ENCODE peak calls at places on chromosomes 7 and 10, in five cellular contexts. S is SK-N-SH, Y is HepG2, H is GM12878, O is K562. N is an unnamed sample.

GRCh38 chr10:91409069-91409868 is 875 bp upstream of the HECTD2 start:
- DNase-seq in S (peak), H (no peak), O (peak), Y (peak), N (no peak)

GRCh38 chr7:155136619-155137243 is 66.6 kb downstream of the HTR5A start:
- DNase-seq in H (no peak), Y (no peak), S (no peak), O (no peak), N (no peak)

GRCh38 chr10:123240250-123240649 is 86.0 kb downstream of the BUB3 start:
- DNase-seq in O (no peak), Y (no peak), S (no peak), H (no peak), N (no peak)

GRCh38 chr7:27870595-27870994 is 130.6 kb downstream of the TAX1BP1 start:
- DNase-seq in S (no peak), O (no peak), Y (no peak), H (no peak), N (no peak)

GRCh38 chr10:103395754-103396066 is 565 bp downstream of the ATP5MK start:
- DNase-seq in Y (no peak), S (no peak), H (no peak), O (peak), N (no peak)

GRCh38 chr10:101226888-101227736 is 2.2 kb downstream of the LBX1 start:
- DNase-seq in H (no peak), S (peak), O (no peak), Y (no peak), N (no peak)

GRCh38 chr7:92910976-92911375 is 74.6 kb upstream of the CDK6 start:
- DNase-seq in H (no peak), S (no peak), O (no peak), Y (no peak), N (no peak)

GRCh38 chr10:129949411-129950335 is 14.4 kb downstream of the EBF3 start:
- DNase-seq in Y (no peak), S (peak), H (no peak), O (no peak), N (no peak)

GRCh38 chr10:59285073-59285472 is 77.3 kb downstream of the FAM13C start:
- DNase-seq in O (no peak), Y (no peak), S (no peak), H (no peak), N (no peak)

GRCh38 chr7:40469481-40469880 is 334.7 kb downstream of the SUGCT start:
- DNase-seq in H (no peak), O (no peak), Y (no peak), S (no peak), N (no peak)

GRCh38 chr7:32164341-32164996 is 94.3 kb upstream of the PDE1C start:
- DNase-seq in Y (peak), O (peak), S (peak), H (no peak), N (no peak)

GRCh38 chr7:27921081-27921836 is 181.3 kb downstream of the TAX1BP1 start:
- DNase-seq in Y (peak), H (peak), O (peak), S (peak), N (peak)

GRCh38 chr7:117269417-117269816 is 53.4 kb downstream of the WNT2 start:
- DNase-seq in S (no peak), O (no peak), Y (no peak), H (no peak), N (no peak)

GRCh38 chr10:116756277-116756676 is 13.9 kb upstream of the HSPA12A start:
- DNase-seq in Y (no peak), O (no peak), H (no peak), S (no peak), N (no peak)

GRCh38 chr7:94012748-94013147 is 8.6 kb upstream of the BET1 start:
- DNase-seq in Y (no peak), O (no peak), H (no peak), S (peak), N (no peak)

GRCh38 chr7:131404226-131404911 is 76.7 kb downstream of the MKLN1 start:
- DNase-seq in S (no peak), Y (peak), O (no peak), H (no peak), N (no peak)

GRCh38 chr10:75772153-75772887 is 340.9 kb downstream of the LRMDA start:
- DNase-seq in Y (no peak), S (no peak), H (no peak), O (no peak), N (peak)

GRCh38 chr7:142563470-142563869 is 185.8 kb upstream of the PRSS1 start:
- DNase-seq in S (no peak), O (no peak), H (no peak), Y (no peak), N (no peak)

GRCh38 chr7:102129636-102130370 is 156.9 kb upstream of the SH2B2 start:
- DNase-seq in H (no peak), S (no peak), Y (no peak), O (no peak), N (no peak)

GRCh38 chr10:17475661-17476060 is 21.3 kb upstream of the ST8SIA6 start:
- DNase-seq in S (no peak), H (no peak), O (no peak), Y (no peak), N (no peak)

GRCh38 chr10:17483079-17483478 is 28.7 kb upstream of the ST8SIA6 start:
- DNase-seq in O (no peak), Y (no peak), H (no peak), S (no peak), N (no peak)

GRCh38 chr10:17476073-17476472 is 21.7 kb upstream of the ST8SIA6 start:
- DNase-seq in S (no peak), Y (no peak), O (no peak), H (peak), N (no peak)

GRCh38 chr10:17479822-17480221 is 25.4 kb upstream of the ST8SIA6 start:
- DNase-seq in Y (no peak), O (no peak), S (no peak), H (peak), N (no peak)

DNA sequence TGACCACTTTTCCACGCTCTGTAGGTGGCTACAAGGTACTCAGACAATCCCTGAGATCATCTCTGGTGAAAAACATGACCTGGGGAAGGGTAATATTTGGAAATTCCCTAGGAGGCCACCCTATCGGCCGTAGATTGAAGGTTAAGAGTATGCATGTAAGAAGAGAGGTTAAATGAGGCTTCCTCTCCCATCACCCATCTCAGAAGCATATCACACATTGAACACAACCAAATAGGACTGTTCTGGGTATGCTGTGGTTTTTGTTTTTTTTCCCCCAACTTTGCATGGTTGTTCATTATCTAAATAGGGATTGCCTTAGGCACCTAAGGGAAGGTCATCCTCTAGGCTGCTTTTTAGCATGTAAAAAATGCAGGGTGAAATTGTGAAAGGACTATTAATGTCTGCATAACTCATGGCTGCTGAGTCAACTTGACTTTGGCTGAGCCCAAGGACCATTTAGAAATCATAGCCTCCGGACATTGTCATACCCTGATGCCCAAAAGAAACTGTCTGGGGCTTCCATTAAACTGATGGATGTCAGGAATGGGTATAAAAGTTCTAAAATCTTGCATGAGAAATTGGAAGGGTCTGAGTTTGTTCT is 24.7 kb upstream of the ST8SIA6 start:
- DNase-seq in S (no peak), O (no peak), Y (no peak), H (no peak), N (no peak)
- TF ChIP-seq REST in S (no peak), O (no peak), Y (no peak), H (no peak), N (no peak)

DNA sequence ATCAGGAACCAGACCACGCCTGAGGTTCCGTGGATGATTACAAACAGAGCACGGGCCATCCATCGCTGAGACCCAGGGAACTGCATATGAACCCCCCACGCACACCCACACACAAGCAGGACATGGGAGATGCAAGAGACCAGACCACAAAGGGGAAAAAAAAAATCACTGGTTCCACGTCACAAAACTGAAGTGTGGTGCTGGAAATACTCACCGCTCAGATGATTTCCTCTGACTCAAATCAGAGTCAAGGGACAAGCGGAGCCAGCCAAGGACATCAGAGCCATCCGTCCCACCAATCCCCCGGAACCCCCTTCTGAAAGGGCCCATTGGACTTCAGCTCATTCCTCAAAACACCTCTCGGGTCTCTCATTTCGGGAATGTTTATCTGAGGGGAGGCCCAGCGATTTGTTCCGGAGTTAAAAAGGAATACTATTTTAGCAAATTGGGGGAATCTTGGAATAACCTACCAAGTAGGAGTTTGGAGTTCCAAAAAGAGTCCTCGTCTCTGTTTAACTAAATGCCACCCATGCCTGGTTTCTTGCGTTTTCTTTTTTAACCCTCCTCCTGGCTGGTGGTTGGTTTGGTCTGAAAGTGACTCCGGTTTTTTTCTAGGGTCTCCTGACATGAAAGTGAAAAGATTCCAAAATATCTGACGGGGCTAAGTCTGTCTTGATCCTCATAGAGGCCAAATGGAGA is 15.0 kb downstream of the SNX8 start:
- DNase-seq in H (peak), O (no peak), Y (no peak), S (no peak), N (no peak)
- TF ChIP-seq GABPA in H (no peak), O (no peak), Y (no peak), S (no peak), N (no peak)

DNA sequence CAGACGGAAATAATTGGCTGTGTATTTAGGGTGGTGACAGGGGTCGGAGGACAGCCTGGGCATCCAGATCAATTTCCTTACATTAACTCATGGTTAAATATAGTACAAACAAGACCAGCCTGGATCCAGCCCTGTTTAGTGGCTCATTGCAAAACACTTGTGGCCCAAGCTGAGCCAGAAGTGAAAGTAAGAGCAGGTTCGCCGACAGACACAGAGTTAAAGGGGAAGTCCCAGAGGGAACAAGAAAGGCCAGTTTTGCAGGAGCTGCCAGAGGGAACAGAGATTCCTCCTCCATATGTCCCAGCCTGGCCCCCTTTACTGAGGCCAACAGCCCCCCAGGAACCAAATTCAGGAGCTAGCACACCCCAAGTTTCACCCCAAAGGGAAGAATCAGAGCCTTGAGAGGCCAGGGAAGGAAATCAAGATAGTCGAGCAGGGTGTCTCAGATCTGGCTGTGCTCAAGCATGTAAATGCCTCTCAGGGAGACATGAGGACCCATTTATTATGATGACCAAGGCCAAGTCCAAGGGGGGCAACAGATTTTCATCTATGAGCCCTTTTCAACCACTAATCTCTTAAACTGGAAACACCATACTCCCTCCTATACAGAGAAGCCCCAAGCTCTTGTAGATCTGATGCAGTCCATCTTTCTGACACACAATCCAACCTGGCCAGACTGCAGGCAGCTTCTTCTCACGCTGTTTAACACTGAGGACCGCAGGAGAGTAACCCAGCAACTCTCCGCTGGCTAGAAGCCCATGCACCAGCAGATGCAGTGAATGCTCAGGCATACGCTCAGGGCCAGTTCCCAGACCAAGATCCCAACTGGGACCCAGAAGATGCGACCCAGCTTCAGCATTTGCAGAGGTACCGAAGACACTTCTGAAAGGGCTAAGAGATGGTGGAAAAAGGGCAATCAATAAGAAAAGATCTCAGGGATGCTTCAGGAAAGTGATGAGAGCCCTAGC is 15.9 kb upstream of the ADCK2 start:
- DNase-seq in O (no peak), S (no peak), H (no peak), Y (peak), N (peak)
- TF ChIP-seq POLR2AphosphoS5 in O (no peak), S (no peak), H (no peak), Y (no peak), N (no peak)

GRCh38 chr7:75637854-75638606 is 100.7 kb downstream of the HIP1 start:
- DNase-seq in H (no peak), O (no peak), Y (no peak), S (peak), N (no peak)

GRCh38 chr7:75638607-75639070 is 100.1 kb downstream of the HIP1 start:
- DNase-seq in H (no peak), S (peak), O (no peak), Y (no peak), N (no peak)

GRCh38 chr7:75642810-75643486 is 95.8 kb downstream of the HIP1 start:
- DNase-seq in Y (peak), S (peak), O (peak), H (peak), N (peak)

GRCh38 chr7:75639893-75640600 is 98.7 kb downstream of the HIP1 start:
- DNase-seq in O (no peak), Y (no peak), S (no peak), H (no peak), N (no peak)

DNA sequence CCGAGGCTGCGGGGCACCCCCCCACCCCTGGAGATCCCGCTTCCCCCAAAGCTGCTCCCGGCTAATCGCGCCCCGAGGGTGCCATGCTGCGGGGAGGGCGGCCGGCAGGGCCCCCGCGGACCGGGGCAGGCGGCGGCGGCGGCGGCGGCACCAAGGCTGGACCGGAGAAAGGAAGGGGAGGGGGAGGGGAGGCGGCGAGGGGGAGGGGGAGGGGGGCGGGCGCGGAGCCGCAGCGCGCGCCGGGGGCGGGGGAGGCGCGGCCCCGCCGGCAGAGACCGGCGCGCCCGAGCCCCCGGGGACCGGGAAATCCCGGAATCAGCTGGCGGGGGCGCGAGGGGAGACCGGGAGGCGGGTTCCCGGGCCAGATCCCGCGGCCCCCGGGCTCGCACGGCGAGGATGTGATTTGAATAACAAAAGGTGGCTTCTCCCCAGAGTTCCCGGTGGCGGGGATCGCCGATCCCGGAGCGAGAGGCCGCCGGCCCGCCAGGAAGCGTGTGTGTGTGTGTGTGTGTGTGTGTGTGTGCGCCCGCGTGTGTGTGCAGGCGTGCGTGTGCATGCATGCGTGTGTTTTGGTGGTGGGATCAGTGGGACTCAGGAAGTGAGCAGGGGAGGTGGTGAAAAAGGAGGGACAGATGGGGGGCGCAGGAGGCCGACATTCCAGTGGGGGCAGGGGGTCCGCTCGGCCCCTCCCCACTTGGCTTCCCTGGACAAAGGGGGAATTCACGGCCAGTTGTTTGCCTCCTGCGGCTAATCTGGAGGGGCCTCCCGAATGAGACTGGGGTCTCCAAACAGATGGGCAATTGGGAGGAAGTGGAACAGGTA is 99.5 kb downstream of the HIP1 start:
- DNase-seq in S (peak), H (no peak), O (peak), Y (no peak), N (peak)
- TF ChIP-seq REST in S (no peak), H (no peak), O (peak), Y (no peak), N (no peak)